ENCODE peak calls at places on chromosomes 4 and X, in six cellular contexts. B is nephron progenitor cell, W is AG09309, M is pancreas, U is sciatic nerve, A is cardiac muscle cell. I is an unnamed sample.

GRCh38 chr4:568962-569361 is 7.1 kb downstream of the TMEM271 start:
- DNase-seq in B (no peak), W (no peak), M (no peak), U (no peak), A (no peak), I (no peak)

GRCh38 chrX:44495091-44495490 is 47.6 kb downstream of the FUNDC1 start:
- DNase-seq in B (no peak), W (no peak), M (no peak), U (no peak), A (no peak), I (no peak)

GRCh38 chr4:83947811-83948210 is 411.9 kb downstream of the GPAT3 start:
- DNase-seq in B (peak; percentile 12), W (no peak), M (no peak), U (no peak), A (no peak), I (peak; percentile 25)

GRCh38 chrX:48864210-48864609 is 28.8 kb upstream of the PCSK1N start:
- DNase-seq in B (no peak), W (peak; percentile 45), M (no peak), U (no peak), A (peak; percentile 48), I (no peak)

GRCh38 chr4:141706445-141706844 is 70.1 kb downstream of the IL15 start:
- DNase-seq in B (no peak), W (no peak), M (no peak), U (no peak), A (no peak), I (no peak)

GRCh38 chrX:2848806-2849420 is 20.2 kb downstream of the GYG2 start:
- DNase-seq in B (peak; percentile 21), W (peak; percentile 40), M (no peak), U (no peak), A (peak; percentile 85), I (peak; percentile 59)

GRCh38 chr4:3303445-3303824 is 10.6 kb downstream of the RGS12 start:
- DNase-seq in B (no peak), W (no peak), M (no peak), U (no peak), A (no peak), I (no peak)

GRCh38 chr4:22502895-22503814 is 12.7 kb downstream of the ADGRA3 start:
- DNase-seq in B (no peak), W (no peak), M (no peak), U (no peak), A (peak; percentile 49), I (no peak)

GRCh38 chr4:38173935-38174334 is 213.7 kb downstream of the PTTG2 start:
- DNase-seq in B (no peak), W (no peak), M (no peak), U (no peak), A (no peak), I (no peak)

GRCh38 chr4:174658246-174658645 is 136.0 kb upstream of the HPGD start:
- DNase-seq in B (no peak), W (no peak), M (no peak), U (no peak), A (peak; percentile 24), I (no peak)

GRCh38 chrX:28847423-28847822 is 260.2 kb downstream of the IL1RAPL1 start:
- DNase-seq in B (no peak), W (no peak), M (no peak), U (peak; percentile 59), A (peak; percentile 45), I (no peak)

GRCh38 chrX:76029385-76029784 is 143.5 kb upstream of the PBDC1 start:
- DNase-seq in B (no peak), W (no peak), M (no peak), U (no peak), A (no peak), I (no peak)

GRCh38 chrX:45591650-45592049 is 391.0 kb upstream of the DIPK2B start:
- DNase-seq in B (no peak), W (no peak), M (no peak), U (no peak), A (no peak), I (no peak)

GRCh38 chrX:80663331-80663730 is 146.3 kb downstream of the BRWD3 start:
- DNase-seq in B (no peak), W (no peak), M (no peak), U (no peak), A (no peak), I (no peak)

GRCh38 chr4:46390353-46391058 is 578 bp upstream of the GABRA2 start:
- DNase-seq in B (peak; percentile 2), W (no peak), M (no peak), U (peak; percentile 54), A (no peak), I (peak; percentile 76)

I was measured in retina.